ENCODE peak calls at places on chromosomes 3 and 15, in six cellular contexts. W, H, E, I, B and L are unnamed samples.
A peak's percentile ranks its signal among the peaks of the same experiment; 100 is the strongest.

GRCh38 chr3:153574445-153574844 is 412.4 kb downstream of the RAP2B start:
- DNase-seq in W (no peak), E (no peak), H (no peak), I (no peak), B (no peak), L (no peak)

GRCh38 chr3:8536106-8537052 is 34.8 kb downstream of the LMCD1 start:
- DNase-seq in W (no peak), H (no peak), B (no peak), E (no peak), I (peak; percentile 86), L (no peak)

GRCh38 chr3:141414141-141414689 is 45.9 kb downstream of the ZBTB38 start:
- DNase-seq in H (no peak), B (peak; percentile 81), I (no peak), W (no peak), E (peak; percentile 57), L (no peak)

GRCh38 chr3:137460944-137461343 is 303.2 kb upstream of the SOX14 start:
- DNase-seq in W (no peak), E (no peak), I (no peak), H (no peak), B (no peak), L (no peak)

GRCh38 chr15:87620393-87620792 is 636.1 kb downstream of the NTRK3 start:
- DNase-seq in I (no peak), W (no peak), E (no peak), H (no peak), B (no peak), L (no peak)

GRCh38 chr3:101779808-101780366 is 876 bp downstream of the NXPE3 start:
- DNase-seq in I (no peak), E (peak; percentile 28), H (no peak), W (no peak), B (no peak), L (no peak)

GRCh38 chr15:73442968-73443367 is at the start of gene REC114:
- DNase-seq in W (no peak), B (no peak), H (no peak), E (no peak), I (no peak), L (no peak)

GRCh38 chr3:138786788-138787276 is 47.9 kb downstream of the PIK3CB start:
- DNase-seq in B (no peak), E (no peak), H (peak; percentile 81), I (no peak), W (peak; percentile 75), L (no peak)

GRCh38 chr3:183131735-183132134 is 30.8 kb downstream of the LAMP3 start:
- DNase-seq in I (no peak), W (no peak), E (no peak), H (no peak), B (no peak), L (no peak)

GRCh38 chr15:77574521-77575202 is 58.0 kb downstream of the LINGO1 start:
- DNase-seq in B (no peak), W (no peak), I (no peak), E (no peak), H (no peak), L (no peak)

GRCh38 chr3:129023909-129024308 is 22.8 kb downstream of the EFCC1 start:
- DNase-seq in I (no peak), W (no peak), B (no peak), E (no peak), H (no peak), L (no peak)

GRCh38 chr15:68553994-68554715 is 24.6 kb upstream of the CORO2B start:
- DNase-seq in H (peak; percentile 68), E (peak; percentile 68), I (peak; percentile 18), B (no peak), W (peak; percentile 61), L (peak; percentile 76)

GRCh38 chr15:74007820-74008371 is 13.4 kb downstream of the PML start:
- DNase-seq in B (no peak), I (no peak), E (no peak), W (no peak), H (no peak), L (no peak)

DNA sequence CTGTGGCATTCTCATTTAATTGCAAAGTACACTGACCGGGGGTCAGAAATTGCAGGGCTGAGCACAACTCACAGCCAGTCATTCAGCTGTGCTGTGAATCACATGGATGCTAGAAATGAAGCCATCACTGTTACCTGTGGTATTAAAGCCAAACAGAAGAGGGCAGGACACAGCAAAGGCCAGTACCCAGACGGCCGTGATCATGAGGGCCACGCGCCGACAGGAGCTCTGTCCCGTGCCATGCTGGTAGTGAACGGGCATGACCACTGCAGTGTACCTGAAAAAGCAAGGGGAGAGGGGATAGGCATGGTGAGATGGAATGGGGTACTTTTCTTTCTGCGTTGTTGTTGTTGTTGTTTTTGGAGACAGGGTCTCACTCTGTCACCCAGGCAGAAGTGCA is 31.6 kb downstream of the DRD3 start:
- DNase-seq in W (no peak), H (no peak), E (no peak), I (no peak), B (no peak), L (no peak)
- TF ChIP-seq CTCF in W (no peak), H (no peak), E (no peak), I (no peak), B (no peak), L (no peak)

GRCh38 chr15:29822685-29823459 is 604 bp upstream of the TJP1 start:
- DNase-seq in E (peak; percentile 79), I (peak; percentile 48), H (no peak), W (peak; percentile 66), B (peak; percentile 87), L (peak; percentile 82)

GRCh38 chr15:29822100-29822684 is at the start of gene TJP1:
- DNase-seq in I (peak; percentile 23), W (peak; percentile 39), B (peak; percentile 85), H (no peak), E (peak; percentile 82), L (peak; percentile 82)

GRCh38 chr15:29827421-29827820 is 5.2 kb upstream of the TJP1 start:
- DNase-seq in E (no peak), W (no peak), B (no peak), H (no peak), I (no peak), L (no peak)

GRCh38 chr15:29825205-29825604 is 2.9 kb upstream of the TJP1 start:
- DNase-seq in B (no peak), E (no peak), H (peak; percentile 14), W (no peak), I (no peak), L (no peak)

DNA sequence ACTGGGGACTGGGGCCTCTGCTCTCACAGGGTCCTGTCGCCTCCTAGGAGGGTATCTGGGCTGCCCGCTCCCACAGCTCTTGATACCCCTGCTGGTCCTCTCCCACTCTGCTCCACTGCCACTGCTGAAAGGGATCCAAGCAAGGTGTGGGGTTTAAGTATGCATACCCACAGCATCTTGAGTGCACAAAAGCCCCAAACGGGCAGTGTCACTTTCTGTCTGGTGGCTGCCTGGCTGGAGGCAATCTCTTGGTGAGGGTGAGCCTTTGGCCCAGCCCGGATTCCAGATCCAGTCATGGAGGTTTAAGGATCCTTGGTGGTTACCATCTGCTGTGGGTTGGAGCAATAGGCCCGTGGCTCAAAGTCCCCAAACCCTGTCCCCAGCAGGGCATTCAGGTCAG is 4.6 kb upstream of the TJP1 start:
- DNase-seq in B (peak; percentile 51), I (no peak), H (no peak), W (no peak), E (no peak), L (no peak)
- H3K27me3 ChIP-seq in B (no peaks in the 10 kb centered on the region), I (no peaks in the 10 kb centered on the region), H (peaks cover 43% of the 10 kb centered on the region), W (peaks cover 1% of the 10 kb centered on the region), E (no peaks in the 10 kb centered on the region), L (no peaks in the 10 kb centered on the region)

GRCh38 chr3:125398952-125399351 is 23.8 kb upstream of the ZNF148 start:
- DNase-seq in B (no peak), W (no peak), E (no peak), H (no peak), I (no peak), L (no peak)
- TF ChIP-seq CTCF in B (no peak), W (peak; percentile 36), E (no peak), H (no peak), I (no peak), L (no peak)

GRCh38 chr3:132033471-132033870 is 1.3 kb downstream of the CPNE4 start:
- DNase-seq in E (no peak), W (no peak), I (no peak), B (no peak), H (no peak), L (no peak)
- H3K27me3 ChIP-seq in E (no peaks in the 10 kb centered on the region), W (no peaks in the 10 kb centered on the region), I (peaks cover 19% of the 10 kb centered on the region), B (peaks cover 18% of the 10 kb centered on the region), H (peaks cover 9% of the 10 kb centered on the region), L (no peaks in the 10 kb centered on the region)

GRCh38 chr3:12828751-12829150 is 12.6 kb downstream of the RPL32 start:
- DNase-seq in E (no peak), W (peak; percentile 35), H (no peak), B (no peak), I (no peak), L (no peak)

GRCh38 chr3:12830785-12831581 is 10.4 kb downstream of the RPL32 start:
- DNase-seq in H (no peak), W (no peak), I (no peak), E (no peak), B (no peak), L (no peak)

GRCh38 chr3:12829886-12830784 is 11.2 kb downstream of the RPL32 start:
- DNase-seq in H (no peak), B (no peak), E (no peak), W (no peak), I (no peak), L (no peak)

GRCh38 chr3:12831582-12831866 is 9.8 kb downstream of the RPL32 start:
- DNase-seq in E (no peak), B (no peak), I (no peak), H (no peak), W (no peak), L (no peak)

GRCh38 chr3:12829404-12829803 is 12.0 kb downstream of the RPL32 start:
- DNase-seq in I (no peak), H (no peak), W (no peak), E (no peak), B (no peak), L (no peak)
- TF ChIP-seq CTCF in I (no peak), H (no peak), W (no peak), E (no peak), B (no peak), L (no peak)